ENCODE peak calls at places on chromosomes 6 and 20, in seven cellular contexts. One of them, this sample, is unnamed.

GRCh38 chr6:89260832-89261231 is 43.7 kb upstream of the GABRR1 start:
- DNase-seq in tibial nerve: no peak
- DNase-seq in brain microvascular endothelial cell: no peak
- DNase-seq in mesenchymal stem cell: peak
- DNase-seq in IMR-90: no peak
- DNase-seq in fibroblast of lung: no peak
- DNase-seq in AG09309: no peak
- DNase-seq in this sample: no peak

GRCh38 chr6:168088161-168089106 is 9.4 kb upstream of the FRMD1 start:
- DNase-seq in brain microvascular endothelial cell: peak
- DNase-seq in IMR-90: peak
- DNase-seq in fibroblast of lung: peak
- DNase-seq in tibial nerve: peak
- DNase-seq in mesenchymal stem cell: peak
- DNase-seq in AG09309: no peak
- DNase-seq in this sample: peak

GRCh38 chr20:15842872-15843271 is 730.4 kb downstream of the KIF16B start:
- DNase-seq in mesenchymal stem cell: no peak
- DNase-seq in IMR-90: no peak
- DNase-seq in brain microvascular endothelial cell: no peak
- DNase-seq in AG09309: no peak
- DNase-seq in fibroblast of lung: no peak
- DNase-seq in tibial nerve: no peak
- DNase-seq in this sample: no peak

GRCh38 chr6:150269857-150270223 is 99.0 kb upstream of the IYD start:
- DNase-seq in AG09309: no peak
- DNase-seq in mesenchymal stem cell: no peak
- DNase-seq in IMR-90: peak
- DNase-seq in fibroblast of lung: peak
- DNase-seq in tibial nerve: no peak
- DNase-seq in brain microvascular endothelial cell: no peak
- DNase-seq in this sample: peak

GRCh38 chr6:5995705-5996686 is 10.7 kb downstream of the NRN1 start:
- DNase-seq in mesenchymal stem cell: no peak
- DNase-seq in AG09309: no peak
- DNase-seq in fibroblast of lung: peak
- DNase-seq in tibial nerve: peak
- DNase-seq in IMR-90: peak
- DNase-seq in brain microvascular endothelial cell: peak
- DNase-seq in this sample: peak

GRCh38 chr6:52284131-52284459 is 447 bp downstream of the MCM3 start:
- DNase-seq in fibroblast of lung: peak
- DNase-seq in brain microvascular endothelial cell: no peak
- DNase-seq in tibial nerve: peak
- DNase-seq in AG09309: no peak
- DNase-seq in mesenchymal stem cell: peak
- DNase-seq in IMR-90: peak
- DNase-seq in this sample: no peak

GRCh38 chr6:158698876-158699440 is 49.1 kb downstream of the SYTL3 start:
- DNase-seq in tibial nerve: no peak
- DNase-seq in brain microvascular endothelial cell: no peak
- DNase-seq in mesenchymal stem cell: peak
- DNase-seq in IMR-90: peak
- DNase-seq in AG09309: no peak
- DNase-seq in fibroblast of lung: peak
- DNase-seq in this sample: no peak

GRCh38 chr6:69848552-69848951 is 17.8 kb upstream of the COL19A1 start:
- DNase-seq in IMR-90: no peak
- DNase-seq in brain microvascular endothelial cell: no peak
- DNase-seq in tibial nerve: no peak
- DNase-seq in fibroblast of lung: no peak
- DNase-seq in mesenchymal stem cell: no peak
- DNase-seq in AG09309: no peak
- DNase-seq in this sample: no peak

GRCh38 chr6:166949533-166950442 is 6.6 kb downstream of the RNASET2 start:
- DNase-seq in AG09309: no peak
- DNase-seq in fibroblast of lung: no peak
- DNase-seq in IMR-90: no peak
- DNase-seq in mesenchymal stem cell: no peak
- DNase-seq in brain microvascular endothelial cell: no peak
- DNase-seq in tibial nerve: no peak
- DNase-seq in this sample: no peak

GRCh38 chr6:34663887-34664269 is 32.7 kb downstream of the ILRUN start:
- DNase-seq in IMR-90: peak
- DNase-seq in fibroblast of lung: peak
- DNase-seq in AG09309: no peak
- DNase-seq in tibial nerve: no peak
- DNase-seq in mesenchymal stem cell: peak
- DNase-seq in brain microvascular endothelial cell: peak
- DNase-seq in this sample: no peak

GRCh38 chr20:36285746-36286447 is 20.2 kb upstream of the DLGAP4 start:
- DNase-seq in fibroblast of lung: no peak
- DNase-seq in AG09309: no peak
- DNase-seq in mesenchymal stem cell: no peak
- DNase-seq in tibial nerve: no peak
- DNase-seq in brain microvascular endothelial cell: no peak
- DNase-seq in IMR-90: no peak
- DNase-seq in this sample: no peak

GRCh38 chr20:22452442-22453011 is 131.8 kb downstream of the FOXA2 start:
- DNase-seq in fibroblast of lung: no peak
- DNase-seq in AG09309: no peak
- DNase-seq in IMR-90: no peak
- DNase-seq in mesenchymal stem cell: no peak
- DNase-seq in tibial nerve: no peak
- DNase-seq in brain microvascular endothelial cell: no peak
- DNase-seq in this sample: no peak

GRCh38 chr20:26169506-26169905 is 472.9 kb upstream of the ZNF337 start:
- DNase-seq in mesenchymal stem cell: peak
- DNase-seq in tibial nerve: no peak
- DNase-seq in fibroblast of lung: peak
- DNase-seq in AG09309: peak
- DNase-seq in brain microvascular endothelial cell: no peak
- DNase-seq in IMR-90: peak
- DNase-seq in this sample: peak

GRCh38 chr20:63537525-63538203 is 488 bp upstream of the PTK6 start:
- DNase-seq in fibroblast of lung: peak
- DNase-seq in tibial nerve: peak
- DNase-seq in IMR-90: peak
- DNase-seq in brain microvascular endothelial cell: peak
- DNase-seq in AG09309: peak
- DNase-seq in mesenchymal stem cell: peak
- DNase-seq in this sample: peak

GRCh38 chr6:72857791-72858190 is 235.9 kb downstream of the KCNQ5 start:
- DNase-seq in AG09309: no peak
- DNase-seq in fibroblast of lung: peak
- DNase-seq in tibial nerve: no peak
- DNase-seq in brain microvascular endothelial cell: peak
- DNase-seq in IMR-90: peak
- DNase-seq in mesenchymal stem cell: peak
- DNase-seq in this sample: peak

GRCh38 chr6:25112207-25112874 is 166.8 kb upstream of the CARMIL1 start:
- DNase-seq in AG09309: no peak
- DNase-seq in brain microvascular endothelial cell: no peak
- DNase-seq in mesenchymal stem cell: no peak
- DNase-seq in tibial nerve: no peak
- DNase-seq in IMR-90: no peak
- DNase-seq in fibroblast of lung: no peak
- DNase-seq in this sample: no peak

GRCh38 chr6:32700391-32701040 is 34.1 kb upstream of the HLA-DQB1 start:
- DNase-seq in AG09309: peak
- DNase-seq in tibial nerve: peak
- DNase-seq in IMR-90: peak
- DNase-seq in brain microvascular endothelial cell: peak
- DNase-seq in fibroblast of lung: peak
- DNase-seq in mesenchymal stem cell: peak
- DNase-seq in this sample: peak

GRCh38 chr6:112910256-112910655 is 563.1 kb downstream of the RFPL4B start:
- DNase-seq in IMR-90: peak
- DNase-seq in tibial nerve: no peak
- DNase-seq in mesenchymal stem cell: no peak
- DNase-seq in brain microvascular endothelial cell: no peak
- DNase-seq in AG09309: peak
- DNase-seq in fibroblast of lung: peak
- DNase-seq in this sample: peak

GRCh38 chr20:270517-270916 is 13.0 kb downstream of the DEFB132 start:
- DNase-seq in tibial nerve: no peak
- DNase-seq in brain microvascular endothelial cell: no peak
- DNase-seq in AG09309: no peak
- DNase-seq in fibroblast of lung: no peak
- DNase-seq in IMR-90: no peak
- DNase-seq in mesenchymal stem cell: no peak
- DNase-seq in this sample: no peak

GRCh38 chr20:36642136-36642535 is 3.9 kb downstream of the SLA2 start:
- DNase-seq in AG09309: no peak
- DNase-seq in IMR-90: no peak
- DNase-seq in fibroblast of lung: no peak
- DNase-seq in mesenchymal stem cell: no peak
- DNase-seq in brain microvascular endothelial cell: no peak
- DNase-seq in tibial nerve: no peak
- DNase-seq in this sample: no peak

GRCh38 chr6:15073883-15074465 is 171.9 kb upstream of the JARID2 start:
- DNase-seq in AG09309: no peak
- DNase-seq in brain microvascular endothelial cell: no peak
- DNase-seq in mesenchymal stem cell: no peak
- DNase-seq in tibial nerve: no peak
- DNase-seq in fibroblast of lung: no peak
- DNase-seq in IMR-90: no peak
- DNase-seq in this sample: no peak

GRCh38 chr6:154488802-154489437 is 21.6 kb downstream of the CNKSR3 start:
- DNase-seq in mesenchymal stem cell: no peak
- DNase-seq in brain microvascular endothelial cell: peak
- DNase-seq in AG09309: no peak
- DNase-seq in tibial nerve: no peak
- DNase-seq in fibroblast of lung: peak
- DNase-seq in IMR-90: peak
- DNase-seq in this sample: peak

GRCh38 chr6:81088133-81088532 is 664.3 kb downstream of the TENT5A start:
- DNase-seq in fibroblast of lung: no peak
- DNase-seq in AG09309: no peak
- DNase-seq in brain microvascular endothelial cell: no peak
- DNase-seq in mesenchymal stem cell: no peak
- DNase-seq in IMR-90: no peak
- DNase-seq in tibial nerve: peak
- DNase-seq in this sample: no peak

GRCh38 chr20:50460608-50461268 is 49.4 kb upstream of the PTPN1 start:
- DNase-seq in IMR-90: peak
- DNase-seq in fibroblast of lung: peak
- DNase-seq in brain microvascular endothelial cell: peak
- DNase-seq in tibial nerve: peak
- DNase-seq in mesenchymal stem cell: peak
- DNase-seq in AG09309: no peak
- DNase-seq in this sample: peak

GRCh38 chr6:136793348-136793747 is 1.1 kb upstream of the MAP3K5 start:
- DNase-seq in mesenchymal stem cell: no peak
- DNase-seq in tibial nerve: no peak
- DNase-seq in AG09309: no peak
- DNase-seq in brain microvascular endothelial cell: no peak
- DNase-seq in IMR-90: no peak
- DNase-seq in fibroblast of lung: no peak
- DNase-seq in this sample: no peak
- H3K4me3 ChIP-seq in mesenchymal stem cell: no peak
- H3K4me3 ChIP-seq in tibial nerve: peak
- H3K4me3 ChIP-seq in AG09309: peak
- H3K4me3 ChIP-seq in brain microvascular endothelial cell: peak
- H3K4me3 ChIP-seq in IMR-90: peak
- H3K4me3 ChIP-seq in fibroblast of lung: peak
- H3K4me3 ChIP-seq in this sample: peak

DNA sequence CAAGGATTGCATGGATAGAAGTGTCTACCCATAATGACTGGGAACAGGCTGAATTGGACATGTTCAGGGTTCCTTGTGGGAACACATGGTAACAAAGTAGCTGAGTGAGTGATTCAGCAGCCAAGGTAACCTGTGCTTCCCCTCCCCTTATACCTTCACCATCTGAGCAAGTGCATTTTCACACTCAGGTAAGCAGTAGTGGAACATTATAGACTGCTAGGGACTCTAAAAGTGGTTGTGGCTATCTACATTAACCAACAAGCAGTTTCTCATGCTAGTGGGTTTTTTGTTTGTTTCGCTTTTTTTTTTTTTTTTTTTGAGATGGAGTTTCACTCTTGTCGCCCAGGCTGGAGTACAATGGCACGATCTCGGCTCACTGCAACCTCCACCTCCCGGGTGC is 41.4 kb downstream of the KIZ start:
- DNase-seq in mesenchymal stem cell: no peak
- DNase-seq in IMR-90: no peak
- DNase-seq in tibial nerve: no peak
- DNase-seq in AG09309: no peak
- DNase-seq in fibroblast of lung: no peak
- DNase-seq in brain microvascular endothelial cell: no peak
- DNase-seq in this sample: no peak
- H3K4me3 ChIP-seq in mesenchymal stem cell: no peak
- H3K4me3 ChIP-seq in IMR-90: no peak
- H3K4me3 ChIP-seq in tibial nerve: no peak
- H3K4me3 ChIP-seq in AG09309: no peak
- H3K4me3 ChIP-seq in fibroblast of lung: no peak
- H3K4me3 ChIP-seq in brain microvascular endothelial cell: no peak
- H3K4me3 ChIP-seq in this sample: no peak

DNA sequence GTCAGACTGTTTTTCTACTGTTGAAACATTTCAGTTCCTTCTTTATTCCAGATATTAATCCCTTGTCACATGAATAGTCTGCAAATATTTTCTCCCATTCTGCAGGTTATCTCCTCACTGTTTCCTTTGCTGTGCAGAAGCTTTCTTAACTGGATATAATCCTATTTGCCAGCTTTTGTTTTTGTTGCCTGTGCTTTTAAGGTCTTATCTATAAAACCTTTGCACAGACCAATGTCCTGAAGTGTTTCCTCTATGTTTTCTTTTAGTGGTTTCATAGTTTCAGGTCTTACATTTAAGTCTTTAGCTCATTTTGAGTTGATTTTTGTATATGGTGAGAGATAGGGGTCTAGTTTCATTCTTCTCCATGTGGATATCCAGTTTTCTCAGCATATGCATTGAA is 19.2 kb downstream of the NCOA6 start:
- DNase-seq in tibial nerve: no peak
- DNase-seq in brain microvascular endothelial cell: no peak
- DNase-seq in mesenchymal stem cell: no peak
- DNase-seq in fibroblast of lung: no peak
- DNase-seq in IMR-90: no peak
- DNase-seq in AG09309: no peak
- DNase-seq in this sample: no peak
- H3K4me3 ChIP-seq in tibial nerve: no peak
- H3K4me3 ChIP-seq in brain microvascular endothelial cell: no peak
- H3K4me3 ChIP-seq in mesenchymal stem cell: no peak
- H3K4me3 ChIP-seq in fibroblast of lung: no peak
- H3K4me3 ChIP-seq in IMR-90: no peak
- H3K4me3 ChIP-seq in AG09309: no peak
- H3K4me3 ChIP-seq in this sample: no peak

GRCh38 chr20:13222319-13222716 is 1.2 kb downstream of the ISM1 start:
- DNase-seq in tibial nerve: no peak
- DNase-seq in brain microvascular endothelial cell: no peak
- DNase-seq in fibroblast of lung: no peak
- DNase-seq in AG09309: no peak
- DNase-seq in mesenchymal stem cell: no peak
- DNase-seq in IMR-90: no peak
- DNase-seq in this sample: no peak
- H3K4me3 ChIP-seq in tibial nerve: peak
- H3K4me3 ChIP-seq in brain microvascular endothelial cell: no peak
- H3K4me3 ChIP-seq in fibroblast of lung: no peak
- H3K4me3 ChIP-seq in AG09309: peak
- H3K4me3 ChIP-seq in mesenchymal stem cell: no peak
- H3K4me3 ChIP-seq in IMR-90: no peak
- H3K4me3 ChIP-seq in this sample: no peak